ENCODE peak calls at places on chromosomes 12 and 14, in ten cellular contexts. T is ovary, G is WERI-Rb-1, O is mucosa of descending colon, M is fibroblast of mammary gland, W is H7, H is suprapubic skin, S is K562, P is AG04450, X is adipocyte. I is an unnamed sample.

GRCh38 chr12:48686615-48687334 is 4.7 kb upstream of the KANSL2 start:
- DNase-seq in T (no peak), G (no peak), O (no peak), M (no peak), W (no peak), H (no peak), S (peak; percentile 47), P (no peak), X (no peak), I (no peak)

GRCh38 chr12:108857158-108857407 is 300 bp downstream of the SSH1 start:
- DNase-seq in T (peak; percentile 38), G (no peak), O (no peak), M (no peak), W (no peak), H (no peak), S (no peak), P (no peak), X (no peak), I (no peak)

GRCh38 chr14:71472961-71473340 is 459.3 kb upstream of the RGS6 start:
- DNase-seq in T (no peak), G (no peak), O (no peak), M (no peak), W (no peak), H (no peak), S (no peak), P (no peak), X (no peak), I (no peak)

GRCh38 chr12:115866909-115867525 is 410.5 kb downstream of the MED13L start:
- DNase-seq in T (no peak), G (no peak), O (peak; percentile 54), M (no peak), W (peak; percentile 74), H (no peak), S (no peak), P (no peak), X (no peak), I (peak; percentile 60)

GRCh38 chr14:75307700-75308379 is 29.2 kb downstream of the FOS start:
- DNase-seq in T (peak; percentile 83), G (peak; percentile 89), O (peak; percentile 97), M (peak; percentile 80), W (peak; percentile 75), H (peak; percentile 89), S (peak; percentile 84), P (no peak), X (peak; percentile 96), I (peak; percentile 97)

GRCh38 chr14:32050839-32051238 is 26.3 kb upstream of the ARHGAP5 start:
- DNase-seq in T (no peak), G (no peak), O (no peak), M (no peak), W (no peak), H (no peak), S (no peak), P (no peak), X (no peak), I (no peak)

GRCh38 chr12:4809013-4809448 is 88.8 kb downstream of the GALNT8 start:
- DNase-seq in T (no peak), G (peak; percentile 58), O (peak; percentile 4), M (no peak), W (peak; percentile 90), H (peak; percentile 68), S (no peak), P (no peak), X (no peak), I (peak; percentile 89)

GRCh38 chr14:101463566-101464171 is 97.6 kb upstream of the DIO3 start:
- DNase-seq in T (no peak), G (no peak), O (no peak), M (no peak), W (no peak), H (no peak), S (no peak), P (no peak), X (no peak), I (peak; percentile 14)

GRCh38 chr12:50157259-50157658 is 9.9 kb downstream of the CERS5 start:
- DNase-seq in T (no peak), G (no peak), O (no peak), M (no peak), W (no peak), H (no peak), S (no peak), P (no peak), X (no peak), I (no peak)

GRCh38 chr14:81363746-81364400 is 36.3 kb downstream of the STON2 start:
- DNase-seq in T (no peak), G (peak; percentile 18), O (no peak), M (peak; percentile 68), W (no peak), H (no peak), S (no peak), P (no peak), X (peak; percentile 60), I (no peak)

GRCh38 chr14:101562659-101563351 is 1.5 kb downstream of the DIO3 start:
- DNase-seq in T (no peak), G (no peak), O (no peak), M (no peak), W (no peak), H (no peak), S (no peak), P (no peak), X (no peak), I (no peak)

GRCh38 chr14:105439179-105439578 is 19.6 kb downstream of the MTA1 start:
- DNase-seq in T (no peak), G (no peak), O (no peak), M (no peak), W (no peak), H (no peak), S (no peak), P (no peak), X (no peak), I (no peak)

GRCh38 chr14:91158091-91158790 is 44.4 kb downstream of the DGLUCY start:
- DNase-seq in T (no peak), G (peak; percentile 59), O (no peak), M (no peak), W (no peak), H (no peak), S (no peak), P (no peak), X (no peak), I (no peak)

GRCh38 chr12:25014961-25015360 is 66.1 kb upstream of the BCAT1 start:
- DNase-seq in T (no peak), G (no peak), O (no peak), M (peak; percentile 39), W (no peak), H (no peak), S (no peak), P (no peak), X (peak; percentile 18), I (no peak)
- H3K4me3 ChIP-seq in T (no peak overlapping the region), G (no peak overlapping the region), O (no peak overlapping the region), M (no peak overlapping the region), W (no peak overlapping the region), H (no peak overlapping the region), S (no peak overlapping the region), P (no peak overlapping the region), X (no peak overlapping the region), I (no peak overlapping the region)

GRCh38 chr12:104309446-104309993 is 6.0 kb downstream of the EID3 start:
- DNase-seq in T (no peak), G (no peak), O (no peak), M (no peak), W (no peak), H (no peak), S (no peak), P (no peak), X (no peak), I (no peak)

GRCh38 chr12:104307655-104308000 is 4.1 kb downstream of the EID3 start:
- DNase-seq in T (no peak), G (no peak), O (no peak), M (no peak), W (no peak), H (no peak), S (no peak), P (no peak), X (no peak), I (no peak)

GRCh38 chr12:104305349-104305748 is 1.8 kb downstream of the EID3 start:
- DNase-seq in T (no peak), G (no peak), O (no peak), M (no peak), W (no peak), H (no peak), S (no peak), P (no peak), X (no peak), I (no peak)

GRCh38 chr12:104306376-104306775 is 2.8 kb downstream of the EID3 start:
- DNase-seq in T (no peak), G (no peak), O (no peak), M (no peak), W (no peak), H (no peak), S (no peak), P (no peak), X (no peak), I (no peak)

GRCh38 chr12:104306943-104307654 is 3.6 kb downstream of the EID3 start:
- DNase-seq in T (no peak), G (no peak), O (no peak), M (no peak), W (no peak), H (no peak), S (no peak), P (no peak), X (no peak), I (no peak)
- H3K4me3 ChIP-seq in T (no peak overlapping the region), G (no peak overlapping the region), O (no peak overlapping the region), M (no peak overlapping the region), W (no peak overlapping the region), H (no peak overlapping the region), S (no peak overlapping the region), P (no peak overlapping the region), X (peak overlapping the region; percentile 48), I (no peak overlapping the region)

GRCh38 chr12:123269395-123269892 is 2.2 kb downstream of the CDK2AP1 start:
- DNase-seq in T (peak; percentile 55), G (peak; percentile 90), O (peak; percentile 51), M (peak; percentile 59), W (peak; percentile 95), H (peak; percentile 86), S (no peak), P (no peak), X (peak; percentile 84), I (peak; percentile 93)
- H3K4me3 ChIP-seq in T (peak overlapping the region; percentile 69), G (peak overlapping the region; percentile 81), O (no peak overlapping the region), M (peak overlapping the region; percentile 77), W (peak overlapping the region; percentile 90), H (peak overlapping the region; percentile 68), S (no peak overlapping the region), P (peak overlapping the region; percentile 87), X (peak overlapping the region; percentile 83), I (no peak overlapping the region)

GRCh38 chr14:99244299-99244959 is 27.6 kb downstream of the BCL11B start:
- DNase-seq in T (no peak), G (no peak), O (no peak), M (no peak), W (no peak), H (no peak), S (no peak), P (no peak), X (no peak), I (no peak)
- H3K4me3 ChIP-seq in T (no peak overlapping the region), G (no peak overlapping the region), O (no peak overlapping the region), M (no peak overlapping the region), W (no peak overlapping the region), H (peak overlapping the region; percentile 15), S (no peak overlapping the region), P (no peak overlapping the region), X (no peak overlapping the region), I (no peak overlapping the region)

I was measured in lower leg skin.